ENCODE peak calls at places on chromosomes 6 and 20, in five cellular contexts. V is MM.1S; I is heart left ventricle; M is CD8-positive, alpha-beta T cell; H is spleen. C is an unnamed sample.

GRCh38 chr6:70879496-70879895 is 77.4 kb downstream of the B3GAT2 start:
- DNase-seq in I (no peak), V (no peak), H (no peak), M (no peak), C (no peak)

GRCh38 chr20:7094438-7094997 is 327.0 kb downstream of the BMP2 start:
- DNase-seq in I (no peak), V (peak; percentile 32), H (no peak), M (no peak), C (no peak)

GRCh38 chr6:107866606-107867301 is 42.6 kb upstream of the SCML4 start:
- DNase-seq in H (no peak), M (peak; percentile 26), V (peak; percentile 47), I (no peak), C (no peak)

GRCh38 chr6:54419885-54420284 is 111.6 kb downstream of the TINAG start:
- DNase-seq in H (no peak), I (no peak), V (no peak), M (no peak), C (peak; percentile 17)

GRCh38 chr6:119306396-119306968 is 43.1 kb downstream of the MAN1A1 start:
- DNase-seq in V (no peak), I (no peak), H (no peak), M (no peak), C (no peak)

GRCh38 chr6:73704260-73704659 is 8.3 kb downstream of the CD109 start:
- DNase-seq in H (no peak), M (no peak), V (no peak), I (no peak), C (peak; percentile 87)

GRCh38 chr6:144248470-144249301 is 36.4 kb upstream of the UTRN start:
- DNase-seq in M (no peak), I (no peak), V (no peak), H (no peak), C (no peak)

GRCh38 chr6:93721386-93722048 is 302.2 kb upstream of the EPHA7 start:
- DNase-seq in H (no peak), V (peak; percentile 7), I (no peak), M (no peak), C (peak; percentile 27)

GRCh38 chr6:26501482-26501986 is 1.4 kb downstream of the BTN1A1 start:
- DNase-seq in V (no peak), I (peak; percentile 32), M (no peak), H (peak; percentile 86), C (no peak)

GRCh38 chr6:1986454-1987243 is 258.8 kb downstream of the GMDS start:
- DNase-seq in V (no peak), I (no peak), H (no peak), M (no peak), C (no peak)

GRCh38 chr6:25302156-25302555 is 23.0 kb downstream of the CARMIL1 start:
- DNase-seq in I (no peak), M (no peak), V (no peak), H (no peak), C (no peak)

GRCh38 chr6:28252507-28252975 is 472 bp upstream of the ZKSCAN4 start:
- DNase-seq in H (no peak), V (no peak), I (no peak), M (no peak), C (no peak)

GRCh38 chr20:34762031-34762555 is 57.9 kb downstream of the TP53INP2 start:
- DNase-seq in M (no peak), V (no peak), H (no peak), I (no peak), C (no peak)

GRCh38 chr6:157258878-157259277 is 64.4 kb downstream of the TMEM242 start:
- DNase-seq in H (peak; percentile 77), I (no peak), V (no peak), M (peak; percentile 45), C (no peak)

DNA sequence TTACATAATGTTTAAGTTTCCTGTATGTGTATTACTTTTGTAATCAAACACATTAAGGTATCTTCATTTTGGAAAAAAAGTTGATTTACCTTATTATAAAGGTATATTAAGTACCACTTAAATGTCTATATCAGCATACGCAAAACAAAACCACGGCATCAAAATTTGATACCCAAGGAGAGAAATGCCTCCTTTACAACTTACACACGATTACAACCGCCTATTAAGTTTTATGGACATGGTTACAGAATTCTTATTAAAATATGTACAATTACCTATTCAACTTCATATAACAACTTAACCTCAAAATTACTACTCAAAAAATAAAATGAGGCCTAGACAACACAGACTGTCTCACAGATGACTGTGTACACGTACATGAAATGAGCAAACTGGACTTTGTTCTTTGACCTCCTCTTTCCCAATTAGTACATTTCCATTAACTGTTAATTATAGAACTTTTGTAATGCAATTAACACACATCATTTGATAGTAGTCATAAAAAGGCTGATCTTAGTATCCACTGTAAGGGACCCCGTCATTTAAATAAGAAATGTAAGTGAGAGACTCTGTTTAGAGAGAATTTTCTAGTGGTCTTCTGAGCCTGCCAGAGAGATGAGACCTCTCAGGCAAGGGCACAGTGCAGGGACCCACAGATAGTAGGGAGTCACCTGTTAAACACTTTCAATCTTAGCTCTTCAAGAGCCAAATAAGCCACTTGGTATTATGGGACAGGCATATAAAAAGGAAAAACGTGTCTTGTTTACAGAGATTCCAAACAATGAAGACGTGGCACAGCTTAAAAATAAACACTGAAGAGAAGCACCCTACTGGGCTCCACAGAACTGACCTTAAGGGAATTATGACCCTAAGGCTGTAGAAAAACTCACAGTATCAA is 2.4 kb downstream of the DIDO1 start:
- DNase-seq in V (no peak), M (no peak), H (no peak), I (no peak), C (no peak)
- H3K4me1 ChIP-seq in V (peaks cover 16% of the 10 kb centered on the region), M (peaks cover 81% of the 10 kb centered on the region), H (peaks cover 91% of the 10 kb centered on the region), I (peaks cover 86% of the 10 kb centered on the region), C (peaks cover 70% of the 10 kb centered on the region)

DNA sequence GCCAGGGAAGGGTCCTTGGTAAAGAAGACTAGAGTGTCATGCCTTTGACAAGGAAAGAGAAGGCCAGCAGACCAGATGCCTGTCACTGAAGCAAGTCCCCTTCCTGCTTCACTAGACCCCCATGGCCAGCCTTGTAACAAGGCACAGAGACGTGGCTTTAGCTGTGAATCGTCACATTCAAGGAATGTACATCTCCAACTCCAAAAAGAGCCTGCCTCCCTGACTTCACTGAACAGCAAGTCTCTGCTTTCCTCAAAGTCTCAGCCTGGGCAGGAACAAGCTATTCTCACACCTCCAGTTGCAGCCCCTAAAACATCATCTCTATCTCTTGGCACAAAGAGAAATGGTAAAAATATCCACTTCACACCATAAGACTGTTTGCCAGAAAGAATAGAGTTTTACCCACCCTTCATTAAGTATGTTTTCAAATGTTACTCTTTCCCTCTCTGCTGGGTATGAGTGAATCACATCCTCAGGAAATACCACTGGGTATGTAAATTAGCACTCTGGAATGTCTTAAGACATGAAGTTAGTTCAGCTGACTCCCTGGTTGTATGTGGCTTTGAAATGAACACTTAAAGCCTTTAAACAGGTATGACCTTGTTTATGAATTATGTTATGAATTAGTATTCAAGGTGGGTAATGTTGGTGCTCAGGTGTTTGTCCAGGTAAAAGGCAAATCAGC is 46.4 kb upstream of the NT5E start:
- DNase-seq in I (no peak), H (no peak), V (peak; percentile 14), M (no peak), C (peak; percentile 69)
- H3K4me1 ChIP-seq in I (peaks cover 23% of the 10 kb centered on the region), H (peaks cover 20% of the 10 kb centered on the region), V (no peaks in the 10 kb centered on the region), M (peaks cover 56% of the 10 kb centered on the region), C (peaks cover 20% of the 10 kb centered on the region)

GRCh38 chr20:45095753-45096371 is 5.1 kb downstream of the KCNS1 start:
- DNase-seq in M (peak; percentile 54), I (peak; percentile 42), H (no peak), V (peak; percentile 71), C (peak; percentile 55)

GRCh38 chr20:45094201-45094600 is 6.7 kb downstream of the KCNS1 start:
- DNase-seq in M (no peak), H (no peak), I (no peak), V (no peak), C (no peak)

GRCh38 chr20:45096781-45097180 is 4.1 kb downstream of the KCNS1 start:
- DNase-seq in V (no peak), M (no peak), H (no peak), I (no peak), C (no peak)

GRCh38 chr20:45092898-45093297 is 8.0 kb downstream of the KCNS1 start:
- DNase-seq in I (no peak), H (no peak), M (no peak), V (peak; percentile 2), C (no peak)

GRCh38 chr20:45094864-45095574 is 5.9 kb downstream of the KCNS1 start:
- DNase-seq in I (no peak), H (no peak), M (no peak), V (no peak), C (no peak)
- H3K4me1 ChIP-seq in I (peaks cover 9% of the 10 kb centered on the region), H (peaks cover 15% of the 10 kb centered on the region), M (peaks cover 10% of the 10 kb centered on the region), V (no peaks in the 10 kb centered on the region), C (no peaks in the 10 kb centered on the region)

GRCh38 chr6:154506108-154506507 is 4.4 kb downstream of the CNKSR3 start:
- DNase-seq in V (no peak), M (no peak), H (no peak), I (no peak), C (no peak)

GRCh38 chr6:154502564-154502963 is 7.9 kb downstream of the CNKSR3 start:
- DNase-seq in H (no peak), V (no peak), M (no peak), I (no peak), C (no peak)

GRCh38 chr6:154507209-154507898 is 3.1 kb downstream of the CNKSR3 start:
- DNase-seq in V (no peak), M (no peak), I (no peak), H (no peak), C (no peak)

GRCh38 chr6:154503576-154504501 is 6.6 kb downstream of the CNKSR3 start:
- DNase-seq in H (no peak), V (no peak), I (no peak), M (no peak), C (no peak)

DNA sequence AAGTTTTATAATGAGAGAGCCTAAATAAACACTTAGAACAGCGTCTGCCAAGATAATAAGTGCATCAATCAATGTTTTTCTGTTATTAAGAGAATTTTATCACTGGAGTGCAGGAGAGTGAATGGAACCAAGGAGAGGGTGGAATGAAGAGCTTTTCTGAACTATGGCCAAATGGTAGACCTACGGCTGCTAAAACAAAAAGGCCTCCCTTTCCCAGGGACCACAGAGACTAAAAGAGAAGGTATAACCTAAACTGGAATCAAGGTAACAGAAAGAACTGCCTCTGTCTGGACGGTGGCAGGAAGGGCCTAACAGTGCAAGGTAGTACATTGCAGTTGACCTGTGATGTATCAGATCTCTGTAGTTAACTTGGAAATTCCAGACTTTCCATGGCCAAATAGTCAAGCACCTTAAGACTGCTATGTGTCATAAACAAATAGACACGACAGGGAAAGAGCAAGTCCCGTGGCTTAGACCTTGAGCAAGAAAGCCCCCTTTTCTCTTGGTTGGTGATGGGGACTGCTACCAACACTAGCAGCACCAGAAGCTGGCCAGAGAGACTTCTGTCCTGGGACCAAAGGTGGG is 5.5 kb downstream of the CNKSR3 start:
- DNase-seq in I (no peak), V (no peak), H (no peak), M (no peak), C (no peak)
- H3K4me1 ChIP-seq in I (peaks cover 18% of the 10 kb centered on the region), V (no peaks in the 10 kb centered on the region), H (peaks cover 23% of the 10 kb centered on the region), M (no peaks in the 10 kb centered on the region), C (peaks cover 15% of the 10 kb centered on the region)

GRCh38 chr20:2631228-2631627 is 21.2 kb upstream of the NOP56 start:
- DNase-seq in H (no peak), M (no peak), V (no peak), I (no peak), C (no peak)
- H3K4me1 ChIP-seq in H (no peaks in the 10 kb centered on the region), M (no peaks in the 10 kb centered on the region), V (no peaks in the 10 kb centered on the region), I (no peaks in the 10 kb centered on the region), C (no peaks in the 10 kb centered on the region)

GRCh38 chr6:163423696-163424095 is 9.2 kb downstream of the QKI start:
- DNase-seq in I (no peak), V (no peak), H (no peak), M (no peak), C (no peak)
- H3K4me1 ChIP-seq in I (peaks cover 84% of the 10 kb centered on the region), V (no peaks in the 10 kb centered on the region), H (peaks cover 98% of the 10 kb centered on the region), M (peaks cover 13% of the 10 kb centered on the region), C (peaks cover 44% of the 10 kb centered on the region)